ENCODE peak calls at places on chromosomes 16 and 17, in four cellular contexts. F is tibial artery, Y is psoas muscle, T is ascending aorta. H is an unnamed sample.

GRCh38 chr17:40533896-40534295 is 31.4 kb downstream of the CCR7 start:
- DNase-seq in Y (no peak), T (no peak), F (no peak), H (no peak)

GRCh38 chr16:66166451-66166850 is 200.0 kb upstream of the CDH5 start:
- DNase-seq in Y (no peak), F (no peak), T (no peak), H (no peak)

GRCh38 chr16:87436225-87437172 is 44.4 kb downstream of the MAP1LC3B start:
- DNase-seq in Y (peak; percentile 35), F (no peak), T (no peak), H (peak; percentile 61)

GRCh38 chr17:37483311-37484039 is 6.2 kb upstream of the DUSP14 start:
- DNase-seq in T (no peak), Y (no peak), F (no peak), H (peak; percentile 95)

GRCh38 chr17:35097776-35098175 is 21.9 kb downstream of the RAD51D start:
- DNase-seq in T (no peak), Y (no peak), F (no peak), H (no peak)

GRCh38 chr16:58459344-58460218 is 40.4 kb upstream of the NDRG4 start:
- DNase-seq in F (no peak), Y (no peak), T (no peak), H (peak; percentile 11)

GRCh38 chr17:1629647-1630310 is 1.1 kb upstream of the SLC43A2 start:
- DNase-seq in F (peak; percentile 45), T (no peak), Y (peak; percentile 89), H (peak; percentile 41)

GRCh38 chr17:20966869-20967268 is 75.9 kb downstream of the USP22 start:
- DNase-seq in F (no peak), Y (no peak), T (no peak), H (no peak)

GRCh38 chr16:72195609-72196008 is 23.7 kb upstream of the PMFBP1 start:
- DNase-seq in T (no peak), F (no peak), Y (no peak), H (no peak)

GRCh38 chr17:77145635-77146632 is 5.2 kb downstream of the SEC14L1 start:
- DNase-seq in Y (peak; percentile 77), T (no peak), F (peak; percentile 76), H (peak; percentile 96)

GRCh38 chr16:4865231-4865860 is 18.1 kb downstream of the UBN1 start:
- DNase-seq in Y (no peak), F (no peak), T (no peak), H (no peak)

GRCh38 chr16:9054460-9054859 is 37.0 kb upstream of the HAPSTR1 start:
- DNase-seq in Y (no peak), F (no peak), T (no peak), H (peak; percentile 58)

GRCh38 chr16:88941933-88942909 is 34.8 kb downstream of the CBFA2T3 start:
- DNase-seq in F (no peak), T (no peak), Y (peak; percentile 76), H (peak; percentile 7)

GRCh38 chr16:31010539-31010938 is at the start of gene STX1B:
- DNase-seq in F (no peak), T (no peak), Y (no peak), H (peak; percentile 36)

GRCh38 chr17:62847426-62847825 is 39.3 kb upstream of the MARCHF10 start:
- DNase-seq in T (no peak), Y (no peak), F (no peak), H (no peak)

GRCh38 chr16:3637371-3637923 is 17.0 kb upstream of the DNASE1 start:
- DNase-seq in Y (no peak), F (no peak), T (no peak), H (peak; percentile 72)

H was measured in EH.